ENCODE peak calls at places on chromosomes 2 and 18, in nine cellular contexts. One of them, this sample, is unnamed.
A peak's percentile ranks its signal among the peaks of the same experiment; 100 is the strongest.

GRCh38 chr2:119485336-119486110 is 38.8 kb downstream of the SCTR start:
- DNase-seq in fibroblast of the aortic adventitia: no peak
- DNase-seq in testis: no peak
- DNase-seq in GM06990: no peak
- DNase-seq in AG09319: no peak
- DNase-seq in body of pancreas: peak; percentile 51
- DNase-seq in kidney epithelial cell: no peak
- DNase-seq in endodermal cell: peak; percentile 39
- DNase-seq in left lung: no peak
- DNase-seq in this sample: no peak

GRCh38 chr2:37819228-37819627 is 105.9 kb upstream of the RMDN2 start:
- DNase-seq in AG09319: peak; percentile 74
- DNase-seq in GM06990: no peak
- DNase-seq in fibroblast of the aortic adventitia: peak; percentile 76
- DNase-seq in left lung: no peak
- DNase-seq in kidney epithelial cell: no peak
- DNase-seq in body of pancreas: no peak
- DNase-seq in testis: no peak
- DNase-seq in endodermal cell: no peak
- DNase-seq in this sample: no peak

GRCh38 chr18:415627-416612 is 84.6 kb downstream of the COLEC12 start:
- DNase-seq in body of pancreas: no peak
- DNase-seq in GM06990: no peak
- DNase-seq in kidney epithelial cell: no peak
- DNase-seq in endodermal cell: no peak
- DNase-seq in AG09319: no peak
- DNase-seq in testis: no peak
- DNase-seq in fibroblast of the aortic adventitia: peak; percentile 89
- DNase-seq in left lung: no peak
- DNase-seq in this sample: no peak

GRCh38 chr2:3664925-3665324 is 6.9 kb downstream of the ALLC start:
- DNase-seq in fibroblast of the aortic adventitia: no peak
- DNase-seq in body of pancreas: no peak
- DNase-seq in left lung: no peak
- DNase-seq in GM06990: no peak
- DNase-seq in testis: no peak
- DNase-seq in kidney epithelial cell: no peak
- DNase-seq in AG09319: no peak
- DNase-seq in endodermal cell: peak; percentile 24
- DNase-seq in this sample: no peak

GRCh38 chr2:68119504-68119903 is 38.2 kb upstream of the PNO1 start:
- DNase-seq in testis: no peak
- DNase-seq in left lung: no peak
- DNase-seq in GM06990: no peak
- DNase-seq in body of pancreas: no peak
- DNase-seq in kidney epithelial cell: no peak
- DNase-seq in fibroblast of the aortic adventitia: no peak
- DNase-seq in endodermal cell: no peak
- DNase-seq in AG09319: no peak
- DNase-seq in this sample: no peak

GRCh38 chr2:240999001-240999791 is 778 bp downstream of the SNED1 start:
- DNase-seq in AG09319: no peak
- DNase-seq in endodermal cell: peak; percentile 67
- DNase-seq in testis: peak; percentile 30
- DNase-seq in left lung: no peak
- DNase-seq in GM06990: no peak
- DNase-seq in kidney epithelial cell: no peak
- DNase-seq in fibroblast of the aortic adventitia: no peak
- DNase-seq in body of pancreas: peak; percentile 43
- DNase-seq in this sample: no peak

GRCh38 chr2:138445227-138445626 is 56.3 kb upstream of the SPOPL start:
- DNase-seq in left lung: no peak
- DNase-seq in fibroblast of the aortic adventitia: peak; percentile 21
- DNase-seq in body of pancreas: no peak
- DNase-seq in GM06990: no peak
- DNase-seq in AG09319: no peak
- DNase-seq in testis: no peak
- DNase-seq in kidney epithelial cell: no peak
- DNase-seq in endodermal cell: no peak
- DNase-seq in this sample: no peak

GRCh38 chr18:56257215-56257614 is 381.2 kb downstream of the TXNL1 start:
- DNase-seq in kidney epithelial cell: peak; percentile 37
- DNase-seq in AG09319: no peak
- DNase-seq in fibroblast of the aortic adventitia: peak; percentile 72
- DNase-seq in GM06990: peak; percentile 30
- DNase-seq in left lung: no peak
- DNase-seq in endodermal cell: no peak
- DNase-seq in body of pancreas: no peak
- DNase-seq in testis: no peak
- DNase-seq in this sample: peak; percentile 82

GRCh38 chr2:11569636-11570035 is 35.8 kb downstream of the GREB1 start:
- DNase-seq in fibroblast of the aortic adventitia: no peak
- DNase-seq in body of pancreas: no peak
- DNase-seq in kidney epithelial cell: no peak
- DNase-seq in GM06990: no peak
- DNase-seq in left lung: peak; percentile 11
- DNase-seq in endodermal cell: peak; percentile 35
- DNase-seq in testis: no peak
- DNase-seq in AG09319: no peak
- DNase-seq in this sample: no peak

DNA sequence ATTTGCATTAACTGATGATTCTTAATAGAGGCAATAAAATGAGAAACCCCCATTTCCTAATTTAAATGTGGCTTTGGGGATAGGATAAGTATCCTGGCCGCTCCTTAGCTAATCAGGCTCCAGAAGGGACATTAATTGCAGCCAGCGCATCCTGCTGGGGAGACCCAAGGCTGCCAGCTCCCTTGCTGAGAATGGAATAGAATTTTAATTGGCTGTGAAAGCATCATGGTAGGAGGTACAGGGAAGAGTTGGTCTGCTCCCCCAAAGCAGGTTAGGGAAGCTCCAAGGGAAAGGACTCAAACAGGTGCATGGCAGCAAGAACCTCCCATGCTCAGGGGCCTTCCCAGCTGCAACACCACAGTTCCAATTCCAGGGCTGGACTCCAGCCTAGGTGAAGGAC is 71.4 kb downstream of the MARCHF4 start:
- DNase-seq in endodermal cell: peak; percentile 79
- DNase-seq in left lung: no peak
- DNase-seq in AG09319: no peak
- DNase-seq in kidney epithelial cell: no peak
- DNase-seq in fibroblast of the aortic adventitia: no peak
- DNase-seq in testis: no peak
- DNase-seq in GM06990: no peak
- DNase-seq in body of pancreas: no peak
- DNase-seq in this sample: no peak
- TF ChIP-seq CTCF in endodermal cell: peak; percentile 29
- TF ChIP-seq CTCF in left lung: no peak
- TF ChIP-seq CTCF in AG09319: no peak
- TF ChIP-seq CTCF in kidney epithelial cell: no peak
- TF ChIP-seq CTCF in fibroblast of the aortic adventitia: no peak
- TF ChIP-seq CTCF in testis: no peak
- TF ChIP-seq CTCF in GM06990: no peak
- TF ChIP-seq CTCF in body of pancreas: no peak
- TF ChIP-seq CTCF in this sample: no peak

GRCh38 chr2:172230783-172231446 is 128.2 kb upstream of the DLX2 start:
- DNase-seq in kidney epithelial cell: no peak
- DNase-seq in testis: no peak
- DNase-seq in GM06990: no peak
- DNase-seq in AG09319: no peak
- DNase-seq in body of pancreas: no peak
- DNase-seq in endodermal cell: peak; percentile 53
- DNase-seq in left lung: no peak
- DNase-seq in fibroblast of the aortic adventitia: peak; percentile 57
- DNase-seq in this sample: no peak

GRCh38 chr2:172232638-172233253 is 130.0 kb upstream of the DLX2 start:
- DNase-seq in endodermal cell: peak; percentile 51
- DNase-seq in left lung: no peak
- DNase-seq in kidney epithelial cell: no peak
- DNase-seq in GM06990: no peak
- DNase-seq in AG09319: no peak
- DNase-seq in body of pancreas: no peak
- DNase-seq in testis: no peak
- DNase-seq in fibroblast of the aortic adventitia: no peak
- DNase-seq in this sample: no peak

GRCh38 chr2:172233947-172234715 is 131.4 kb upstream of the DLX2 start:
- DNase-seq in GM06990: no peak
- DNase-seq in left lung: no peak
- DNase-seq in kidney epithelial cell: no peak
- DNase-seq in endodermal cell: peak; percentile 58
- DNase-seq in testis: no peak
- DNase-seq in fibroblast of the aortic adventitia: no peak
- DNase-seq in body of pancreas: no peak
- DNase-seq in AG09319: no peak
- DNase-seq in this sample: no peak

GRCh38 chr2:172231508-172231907 is 128.8 kb upstream of the DLX2 start:
- DNase-seq in GM06990: no peak
- DNase-seq in left lung: no peak
- DNase-seq in fibroblast of the aortic adventitia: no peak
- DNase-seq in AG09319: no peak
- DNase-seq in body of pancreas: no peak
- DNase-seq in testis: no peak
- DNase-seq in endodermal cell: no peak
- DNase-seq in kidney epithelial cell: no peak
- DNase-seq in this sample: no peak

GRCh38 chr2:172234716-172235661 is 132.3 kb upstream of the DLX2 start:
- DNase-seq in body of pancreas: peak; percentile 23
- DNase-seq in fibroblast of the aortic adventitia: no peak
- DNase-seq in GM06990: no peak
- DNase-seq in kidney epithelial cell: no peak
- DNase-seq in testis: no peak
- DNase-seq in AG09319: no peak
- DNase-seq in left lung: no peak
- DNase-seq in endodermal cell: peak; percentile 93
- DNase-seq in this sample: no peak
- TF ChIP-seq CTCF in body of pancreas: no peak
- TF ChIP-seq CTCF in fibroblast of the aortic adventitia: no peak
- TF ChIP-seq CTCF in GM06990: no peak
- TF ChIP-seq CTCF in kidney epithelial cell: peak; percentile 12
- TF ChIP-seq CTCF in testis: no peak
- TF ChIP-seq CTCF in AG09319: no peak
- TF ChIP-seq CTCF in left lung: no peak
- TF ChIP-seq CTCF in endodermal cell: no peak
- TF ChIP-seq CTCF in this sample: no peak

DNA sequence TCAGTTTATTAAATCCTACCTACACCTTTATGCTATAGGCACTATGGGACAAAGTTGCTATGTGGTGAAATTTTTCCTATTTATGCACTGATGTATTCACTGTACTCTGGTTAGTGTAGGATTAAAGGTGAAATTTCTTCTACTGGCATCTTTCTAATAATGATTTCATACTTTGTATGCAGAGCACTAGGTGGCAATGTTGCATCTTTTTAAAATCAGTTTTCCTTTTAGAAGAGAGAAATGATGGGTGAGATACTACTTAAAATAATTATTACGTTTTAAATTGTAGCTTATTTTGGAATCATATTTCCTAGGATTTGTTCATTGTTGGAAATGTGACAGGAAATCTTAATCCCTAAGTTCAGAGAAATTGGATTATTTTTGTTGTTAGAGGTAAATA is 150.9 kb downstream of the CD8B2 start:
- DNase-seq in left lung: no peak
- DNase-seq in fibroblast of the aortic adventitia: peak; percentile 37
- DNase-seq in testis: no peak
- DNase-seq in GM06990: no peak
- DNase-seq in endodermal cell: no peak
- DNase-seq in body of pancreas: no peak
- DNase-seq in AG09319: no peak
- DNase-seq in kidney epithelial cell: no peak
- DNase-seq in this sample: no peak
- TF ChIP-seq CTCF in left lung: no peak
- TF ChIP-seq CTCF in fibroblast of the aortic adventitia: peak; percentile 33
- TF ChIP-seq CTCF in testis: peak; percentile 6
- TF ChIP-seq CTCF in GM06990: peak; percentile 13
- TF ChIP-seq CTCF in endodermal cell: peak; percentile 70
- TF ChIP-seq CTCF in body of pancreas: peak; percentile 45
- TF ChIP-seq CTCF in AG09319: peak; percentile 31
- TF ChIP-seq CTCF in kidney epithelial cell: peak; percentile 19
- TF ChIP-seq CTCF in this sample: no peak

GRCh38 chr2:235523021-235523420 is 29.2 kb downstream of the AGAP1 start:
- DNase-seq in endodermal cell: no peak
- DNase-seq in kidney epithelial cell: no peak
- DNase-seq in testis: no peak
- DNase-seq in fibroblast of the aortic adventitia: no peak
- DNase-seq in left lung: peak; percentile 5
- DNase-seq in GM06990: no peak
- DNase-seq in body of pancreas: no peak
- DNase-seq in AG09319: no peak
- DNase-seq in this sample: no peak

GRCh38 chr2:235520787-235521186 is 26.9 kb downstream of the AGAP1 start:
- DNase-seq in body of pancreas: no peak
- DNase-seq in GM06990: no peak
- DNase-seq in AG09319: no peak
- DNase-seq in testis: no peak
- DNase-seq in endodermal cell: no peak
- DNase-seq in fibroblast of the aortic adventitia: no peak
- DNase-seq in kidney epithelial cell: no peak
- DNase-seq in left lung: peak; percentile 8
- DNase-seq in this sample: no peak

GRCh38 chr2:235523486-235524150 is 29.8 kb downstream of the AGAP1 start:
- DNase-seq in GM06990: no peak
- DNase-seq in AG09319: no peak
- DNase-seq in testis: no peak
- DNase-seq in kidney epithelial cell: no peak
- DNase-seq in endodermal cell: no peak
- DNase-seq in body of pancreas: no peak
- DNase-seq in left lung: peak; percentile 19
- DNase-seq in fibroblast of the aortic adventitia: no peak
- DNase-seq in this sample: no peak

GRCh38 chr2:235518317-235519090 is 24.7 kb downstream of the AGAP1 start:
- DNase-seq in GM06990: no peak
- DNase-seq in left lung: peak; percentile 17
- DNase-seq in testis: no peak
- DNase-seq in kidney epithelial cell: no peak
- DNase-seq in AG09319: no peak
- DNase-seq in fibroblast of the aortic adventitia: peak; percentile 12
- DNase-seq in body of pancreas: no peak
- DNase-seq in endodermal cell: no peak
- DNase-seq in this sample: no peak

DNA sequence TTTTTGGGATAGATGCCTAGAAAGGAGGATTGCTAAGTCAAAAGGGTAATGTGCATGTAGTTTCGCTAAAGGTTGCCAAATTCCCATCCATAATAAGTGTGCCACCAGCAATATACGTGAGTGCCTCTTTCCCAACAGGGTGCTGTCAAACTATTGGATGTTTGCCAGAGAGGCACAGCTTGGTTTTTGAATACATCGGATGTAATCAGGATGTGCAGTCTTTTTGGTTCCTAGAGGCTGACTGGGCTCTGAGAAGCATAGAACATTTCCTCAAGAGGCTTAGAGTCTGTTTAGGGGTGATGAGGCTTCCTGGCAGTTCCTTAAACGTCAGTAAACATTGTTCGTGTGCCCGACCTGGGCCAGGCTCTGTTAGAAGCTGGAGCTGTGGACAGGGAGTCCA is 28.0 kb downstream of the AGAP1 start:
- DNase-seq in fibroblast of the aortic adventitia: peak; percentile 25
- DNase-seq in endodermal cell: no peak
- DNase-seq in AG09319: no peak
- DNase-seq in body of pancreas: no peak
- DNase-seq in GM06990: no peak
- DNase-seq in testis: no peak
- DNase-seq in kidney epithelial cell: no peak
- DNase-seq in left lung: no peak
- DNase-seq in this sample: no peak
- TF ChIP-seq CTCF in fibroblast of the aortic adventitia: no peak
- TF ChIP-seq CTCF in endodermal cell: no peak
- TF ChIP-seq CTCF in AG09319: no peak
- TF ChIP-seq CTCF in body of pancreas: no peak
- TF ChIP-seq CTCF in GM06990: no peak
- TF ChIP-seq CTCF in testis: no peak
- TF ChIP-seq CTCF in kidney epithelial cell: no peak
- TF ChIP-seq CTCF in left lung: no peak
- TF ChIP-seq CTCF in this sample: no peak

This sample was measured in AG04449.